ENCODE peak calls at places on chromosomes 2 and 18, in ten cellular contexts. L is A549; W is fibroblast of lung; N is endodermal cell; P is stomach; C is RWPE1; Q is A673; R is endothelial cell of umbilical vein; K is effector memory CD4-positive, alpha-beta T cell; O is upper lobe of right lung. H is an unnamed sample.

GRCh38 chr2:30514134-30514860 is 67.3 kb downstream of the LCLAT1 start:
- DNase-seq in L (no peak), W (peak; percentile 56), N (no peak), P (no peak), C (no peak), Q (peak; percentile 14), R (peak; percentile 5), K (no peak), O (no peak), H (no peak)

GRCh38 chr2:112493048-112493447 is 11.1 kb downstream of the TTL start:
- DNase-seq in L (peak; percentile 42), W (peak; percentile 36), N (no peak), P (no peak), C (no peak), Q (peak; percentile 42), R (no peak), K (no peak), O (no peak), H (no peak)

GRCh38 chr18:11981383-11981632 is at the start of gene IMPA2:
- DNase-seq in L (no peak), W (no peak), N (no peak), P (no peak), C (no peak), Q (no peak), R (no peak), K (no peak), O (no peak), H (no peak)

GRCh38 chr2:219213486-219214071 is 5.2 kb downstream of the ABCB6 start:
- DNase-seq in L (no peak), W (no peak), N (no peak), P (no peak), C (no peak), Q (no peak), R (no peak), K (no peak), O (no peak), H (no peak)

GRCh38 chr2:176769021-176769420 is 443.6 kb upstream of the HNRNPA3 start:
- DNase-seq in L (no peak), W (no peak), N (no peak), P (no peak), C (no peak), Q (no peak), R (no peak), K (no peak), O (no peak), H (no peak)

GRCh38 chr2:119544075-119545031 is at the start of gene CFAP221:
- DNase-seq in L (peak; percentile 79), W (peak; percentile 55), N (peak; percentile 93), P (peak; percentile 84), C (peak; percentile 76), Q (peak; percentile 89), R (peak; percentile 78), K (no peak), O (peak; percentile 93), H (peak; percentile 69)

GRCh38 chr2:226490172-226490571 is 309.4 kb downstream of the IRS1 start:
- DNase-seq in L (no peak), W (peak; percentile 13), N (no peak), P (no peak), C (no peak), Q (no peak), R (no peak), K (no peak), O (no peak), H (no peak)

GRCh38 chr2:207219716-207220414 is 54.1 kb upstream of the KLF7 start:
- DNase-seq in L (peak; percentile 43), W (peak; percentile 90), N (no peak), P (no peak), C (peak; percentile 64), Q (no peak), R (peak; percentile 64), K (no peak), O (no peak), H (no peak)

GRCh38 chr2:191304939-191305875 is 60.0 kb downstream of the MYO1B start:
- DNase-seq in L (no peak), W (peak; percentile 90), N (no peak), P (no peak), C (peak; percentile 79), Q (no peak), R (peak; percentile 21), K (no peak), O (no peak), H (no peak)

GRCh38 chr18:11880586-11881304 is 27.4 kb downstream of the MPPE1 start:
- DNase-seq in L (no peak), W (no peak), N (peak; percentile 62), P (no peak), C (no peak), Q (no peak), R (no peak), K (no peak), O (no peak), H (no peak)

GRCh38 chr2:21924640-21925285 is 801.0 kb downstream of the TDRD15 start:
- DNase-seq in L (no peak), W (no peak), N (no peak), P (no peak), C (no peak), Q (no peak), R (no peak), K (no peak), O (no peak), H (no peak)

GRCh38 chr2:37610638-37611289 is 60.7 kb downstream of the CDC42EP3 start:
- DNase-seq in L (no peak), W (peak; percentile 57), N (no peak), P (no peak), C (no peak), Q (no peak), R (no peak), K (no peak), O (no peak), H (no peak)
- H3K27ac ChIP-seq in L (no peak overlapping the region), W (no peak overlapping the region), N (no peak overlapping the region), P (no peak overlapping the region), C (no peak overlapping the region), Q (no peak overlapping the region), R (no peak overlapping the region), K (no peak overlapping the region), O (no peak overlapping the region), H (no peak overlapping the region)

GRCh38 chr2:136130045-136130444 is 12.1 kb upstream of the CXCR4 start:
- DNase-seq in L (no peak), W (no peak), N (no peak), P (no peak), C (no peak), Q (no peak), R (no peak), K (no peak), O (no peak), H (no peak)

GRCh38 chr2:136131961-136132839 is 14.3 kb upstream of the CXCR4 start:
- DNase-seq in L (no peak), W (no peak), N (no peak), P (peak; percentile 39), C (no peak), Q (no peak), R (no peak), K (peak; percentile 55), O (no peak), H (no peak)

GRCh38 chr2:136130511-136130910 is 12.6 kb upstream of the CXCR4 start:
- DNase-seq in L (no peak), W (no peak), N (no peak), P (no peak), C (no peak), Q (no peak), R (no peak), K (no peak), O (no peak), H (no peak)

GRCh38 chr2:136132840-136133570 is 15.1 kb upstream of the CXCR4 start:
- DNase-seq in L (no peak), W (no peak), N (no peak), P (no peak), C (no peak), Q (no peak), R (no peak), K (no peak), O (no peak), H (no peak)

DNA sequence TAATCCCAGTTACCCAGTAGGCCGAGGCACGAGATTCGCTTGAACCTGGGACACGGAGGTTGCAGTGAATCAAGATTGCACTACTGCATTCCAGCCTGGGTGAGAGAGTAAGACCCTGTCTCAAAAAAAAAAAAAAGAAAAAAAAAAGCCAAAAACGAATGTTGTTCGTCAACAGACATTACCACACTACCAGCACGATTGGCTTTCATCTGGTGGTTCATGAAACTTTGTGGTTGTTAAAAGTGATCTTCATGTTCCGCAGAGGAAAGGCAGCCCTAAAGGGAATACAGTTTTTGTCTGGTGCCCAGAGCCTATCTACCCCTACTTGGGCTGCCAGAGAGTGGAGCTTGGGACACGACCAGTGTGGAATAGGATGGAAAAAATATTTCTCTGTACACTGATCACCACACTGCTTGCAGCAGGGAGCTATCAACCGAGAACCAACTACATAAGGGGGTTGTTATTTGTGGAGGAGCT is 13.6 kb upstream of the CXCR4 start:
- DNase-seq in L (no peak), W (no peak), N (no peak), P (no peak), C (no peak), Q (no peak), R (no peak), K (peak; percentile 22), O (no peak), H (no peak)
- H3K27ac ChIP-seq in L (no peak overlapping the region), W (no peak overlapping the region), N (no peak overlapping the region), P (peak overlapping the region; percentile 68), C (no peak overlapping the region), Q (no peak overlapping the region), R (no peak overlapping the region), K (peak overlapping the region; percentile 94), O (peak overlapping the region; percentile 34), H (no peak overlapping the region)

GRCh38 chr2:105932582-105932981 is 187.9 kb downstream of the NCK2 start:
- DNase-seq in L (no peak), W (no peak), N (no peak), P (no peak), C (no peak), Q (no peak), R (no peak), K (no peak), O (no peak), H (no peak)

GRCh38 chr2:105926960-105927678 is 182.4 kb downstream of the NCK2 start:
- DNase-seq in L (no peak), W (no peak), N (no peak), P (no peak), C (no peak), Q (no peak), R (no peak), K (peak; percentile 17), O (no peak), H (no peak)

GRCh38 chr2:105928563-105928962 is 183.9 kb downstream of the NCK2 start:
- DNase-seq in L (no peak), W (no peak), N (no peak), P (no peak), C (no peak), Q (no peak), R (peak; percentile 65), K (no peak), O (no peak), H (no peak)

GRCh38 chr2:105925390-105925789 is 180.7 kb downstream of the NCK2 start:
- DNase-seq in L (no peak), W (no peak), N (no peak), P (no peak), C (no peak), Q (no peak), R (no peak), K (no peak), O (no peak), H (no peak)

GRCh38 chr2:105929506-105929905 is 184.8 kb downstream of the NCK2 start:
- DNase-seq in L (no peak), W (peak; percentile 5), N (peak; percentile 5), P (peak; percentile 26), C (no peak), Q (no peak), R (peak; percentile 75), K (peak; percentile 4), O (no peak), H (no peak)
- H3K27ac ChIP-seq in L (no peak overlapping the region), W (no peak overlapping the region), N (no peak overlapping the region), P (no peak overlapping the region), C (no peak overlapping the region), Q (no peak overlapping the region), R (no peak overlapping the region), K (no peak overlapping the region), O (no peak overlapping the region), H (no peak overlapping the region)

GRCh38 chr2:126720031-126720368 is 64.0 kb downstream of the GYPC start:
- DNase-seq in L (no peak), W (no peak), N (no peak), P (no peak), C (no peak), Q (no peak), R (no peak), K (no peak), O (no peak), H (no peak)
- H3K27ac ChIP-seq in L (no peak overlapping the region), W (no peak overlapping the region), N (no peak overlapping the region), P (no peak overlapping the region), C (no peak overlapping the region), Q (no peak overlapping the region), R (no peak overlapping the region), K (no peak overlapping the region), O (no peak overlapping the region), H (no peak overlapping the region)

H was measured in substantia nigra.